ENCODE peak calls at places on chromosomes 6 and 20, in six cellular contexts. X is HFFc6, T is H9, H is fibroblast of the aortic adventitia, G is osteocyte, F is GM20000. Z is an unnamed sample.

GRCh38 chr6:149032599-149033405 is 284.7 kb upstream of the TAB2 start:
- DNase-seq in T (no peak), H (peak; percentile 97), G (no peak), X (peak; percentile 94), F (peak; percentile 75), Z (no peak)

GRCh38 chr6:133594551-133594950 is 294.4 kb upstream of the TCF21 start:
- DNase-seq in G (no peak), F (no peak), X (no peak), H (peak; percentile 24), T (no peak), Z (no peak)

GRCh38 chr6:154247119-154247814 is 109.3 kb downstream of the IPCEF1 start:
- DNase-seq in G (no peak), T (no peak), F (no peak), X (no peak), H (no peak), Z (no peak)

GRCh38 chr6:14066782-14067406 is 50.7 kb upstream of the CD83 start:
- DNase-seq in X (peak; percentile 75), H (peak; percentile 86), G (no peak), F (peak; percentile 64), T (no peak), Z (peak; percentile 7)

GRCh38 chr6:158080849-158081656 is 87.0 kb downstream of the SERAC1 start:
- DNase-seq in F (no peak), X (no peak), T (no peak), G (no peak), H (no peak), Z (no peak)

GRCh38 chr20:38231786-38232130 is 28.8 kb downstream of the KIAA1755 start:
- DNase-seq in X (no peak), H (peak; percentile 75), T (no peak), G (no peak), F (no peak), Z (no peak)

GRCh38 chr6:141033101-141033500 is 1099.6 kb upstream of the GJE1 start:
- DNase-seq in H (no peak), T (no peak), G (no peak), F (no peak), X (no peak), Z (no peak)

GRCh38 chr6:148251286-148251685 is 91.4 kb upstream of the SASH1 start:
- DNase-seq in T (no peak), X (peak; percentile 65), G (no peak), F (peak; percentile 10), H (peak; percentile 87), Z (no peak)

GRCh38 chr6:63307581-63308246 is 12.1 kb downstream of the LGSN start:
- DNase-seq in X (peak; percentile 67), G (no peak), T (no peak), H (peak; percentile 74), F (peak; percentile 47), Z (peak; percentile 8)

GRCh38 chr6:7062445-7063162 is 45.2 kb upstream of the RREB1 start:
- DNase-seq in T (no peak), F (no peak), H (no peak), X (no peak), G (no peak), Z (no peak)

GRCh38 chr6:110980648-110981047 is 1.2 kb upstream of the RPF2 start:
- DNase-seq in T (no peak), F (no peak), X (no peak), G (no peak), H (no peak), Z (no peak)

GRCh38 chr20:38723069-38723981 is 961 bp upstream of the SLC32A1 start:
- DNase-seq in T (peak; percentile 46), H (no peak), F (peak; percentile 39), X (no peak), G (no peak), Z (peak; percentile 25)

GRCh38 chr6:7242835-7243187 is 70.2 kb downstream of the SSR1 start:
- DNase-seq in G (no peak), X (no peak), F (no peak), T (no peak), H (no peak), Z (no peak)

GRCh38 chr6:34333858-34334257 is 58.6 kb downstream of the NUDT3 start:
- DNase-seq in T (no peak), F (no peak), G (no peak), X (no peak), H (no peak), Z (no peak)

GRCh38 chr20:6635034-6635736 is 132.3 kb upstream of the BMP2 start:
- DNase-seq in H (peak; percentile 28), X (no peak), F (no peak), G (no peak), T (no peak), Z (no peak)

GRCh38 chr20:63430891-63431290 is 41.6 kb downstream of the KCNQ2 start:
- DNase-seq in F (no peak), T (no peak), H (no peak), G (no peak), X (no peak), Z (no peak)

GRCh38 chr20:63431944-63432343 is 40.5 kb downstream of the KCNQ2 start:
- DNase-seq in F (no peak), G (no peak), X (no peak), H (no peak), T (no peak), Z (no peak)

GRCh38 chr20:63427724-63428330 is 44.6 kb downstream of the KCNQ2 start:
- DNase-seq in G (no peak), H (no peak), F (no peak), T (no peak), X (no peak), Z (no peak)

GRCh38 chr20:63428906-63429575 is 43.4 kb downstream of the KCNQ2 start:
- DNase-seq in F (no peak), H (no peak), X (no peak), T (no peak), G (no peak), Z (no peak)

GRCh38 chr20:63429992-63430391 is 42.5 kb downstream of the KCNQ2 start:
- DNase-seq in T (no peak), G (no peak), F (no peak), X (no peak), H (no peak), Z (no peak)
- TF ChIP-seq CTCF in T (no peak), G (no peak), F (no peak), X (no peak), H (no peak), Z (no peak)

GRCh38 chr6:142846459-142846831 is 98.5 kb downstream of the HIVEP2 start:
- DNase-seq in F (no peak), H (peak; percentile 63), X (peak; percentile 63), T (no peak), G (no peak), Z (no peak)

GRCh38 chr6:142845143-142845571 is 99.8 kb downstream of the HIVEP2 start:
- DNase-seq in F (peak; percentile 20), H (peak; percentile 12), T (no peak), X (peak; percentile 16), G (no peak), Z (no peak)

GRCh38 chr6:142846883-142847287 is 98.1 kb downstream of the HIVEP2 start:
- DNase-seq in G (no peak), H (peak; percentile 88), X (peak; percentile 95), F (no peak), T (no peak), Z (no peak)

GRCh38 chr6:142844065-142844755 is 100.8 kb downstream of the HIVEP2 start:
- DNase-seq in T (no peak), H (peak; percentile 63), F (no peak), X (peak; percentile 55), G (no peak), Z (no peak)

GRCh38 chr6:142845624-142846458 is 99.1 kb downstream of the HIVEP2 start:
- DNase-seq in F (no peak), H (peak; percentile 83), T (peak; percentile 71), G (peak; percentile 96), X (peak; percentile 81), Z (peak; percentile 71)
- TF ChIP-seq CTCF in F (no peak), H (no peak), T (no peak), G (peak; percentile 36), X (peak; percentile 49), Z (no peak)

GRCh38 chr6:12958052-12958706 is 241.6 kb downstream of the PHACTR1 start:
- DNase-seq in T (no peak), H (peak; percentile 27), X (peak; percentile 6), G (no peak), F (no peak), Z (no peak)

GRCh38 chr6:12956991-12957320 is 240.4 kb downstream of the PHACTR1 start:
- DNase-seq in T (no peak), F (no peak), X (no peak), H (no peak), G (no peak), Z (no peak)

GRCh38 chr6:12955996-12956395 is 239.4 kb downstream of the PHACTR1 start:
- DNase-seq in F (no peak), H (no peak), X (no peak), G (no peak), T (no peak), Z (no peak)

GRCh38 chr6:12961761-12962160 is 245.2 kb downstream of the PHACTR1 start:
- DNase-seq in G (no peak), T (no peak), F (no peak), X (no peak), H (no peak), Z (no peak)

DNA sequence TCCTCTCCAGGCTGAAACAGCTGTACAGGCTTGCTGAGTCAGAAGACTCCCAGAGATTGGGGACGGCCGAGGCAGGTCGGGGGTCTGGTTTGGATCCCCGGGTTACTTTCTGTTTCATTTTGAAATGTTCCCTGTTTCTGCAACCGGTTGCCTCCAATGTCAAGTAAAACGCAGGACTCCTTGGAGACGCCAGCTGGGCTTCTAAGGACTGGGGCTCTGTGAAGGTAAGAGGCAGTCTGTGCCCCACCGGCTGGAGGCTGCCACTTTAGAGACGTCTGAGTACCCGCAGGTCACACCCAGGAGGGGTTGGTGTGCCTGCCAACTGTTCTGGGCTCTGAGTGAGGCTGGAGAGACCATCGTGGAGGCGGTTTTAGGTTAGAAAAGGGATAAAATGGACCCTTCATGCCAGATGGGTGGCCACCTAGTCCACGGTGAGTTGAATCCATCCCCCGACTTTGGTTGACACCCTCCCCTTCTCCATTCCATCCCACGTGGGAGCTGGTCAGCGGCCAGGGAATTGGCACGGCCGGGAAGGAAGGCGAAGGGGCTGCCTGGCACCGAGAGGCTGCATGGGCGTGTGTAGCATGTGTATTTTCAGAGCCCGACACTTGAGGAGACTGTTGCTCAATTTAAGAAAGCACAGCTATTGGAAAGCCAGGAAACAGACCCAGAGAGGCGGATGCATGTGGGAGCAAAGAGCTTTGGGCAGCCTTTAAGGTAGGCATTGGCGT is 240.9 kb downstream of the PHACTR1 start:
- DNase-seq in T (peak; percentile 52), X (peak; percentile 55), H (peak; percentile 61), G (no peak), F (peak; percentile 17), Z (peak; percentile 51)
- TF ChIP-seq CTCF in T (no peak), X (peak; percentile 8), H (no peak), G (peak; percentile 21), F (no peak), Z (no peak)

DNA sequence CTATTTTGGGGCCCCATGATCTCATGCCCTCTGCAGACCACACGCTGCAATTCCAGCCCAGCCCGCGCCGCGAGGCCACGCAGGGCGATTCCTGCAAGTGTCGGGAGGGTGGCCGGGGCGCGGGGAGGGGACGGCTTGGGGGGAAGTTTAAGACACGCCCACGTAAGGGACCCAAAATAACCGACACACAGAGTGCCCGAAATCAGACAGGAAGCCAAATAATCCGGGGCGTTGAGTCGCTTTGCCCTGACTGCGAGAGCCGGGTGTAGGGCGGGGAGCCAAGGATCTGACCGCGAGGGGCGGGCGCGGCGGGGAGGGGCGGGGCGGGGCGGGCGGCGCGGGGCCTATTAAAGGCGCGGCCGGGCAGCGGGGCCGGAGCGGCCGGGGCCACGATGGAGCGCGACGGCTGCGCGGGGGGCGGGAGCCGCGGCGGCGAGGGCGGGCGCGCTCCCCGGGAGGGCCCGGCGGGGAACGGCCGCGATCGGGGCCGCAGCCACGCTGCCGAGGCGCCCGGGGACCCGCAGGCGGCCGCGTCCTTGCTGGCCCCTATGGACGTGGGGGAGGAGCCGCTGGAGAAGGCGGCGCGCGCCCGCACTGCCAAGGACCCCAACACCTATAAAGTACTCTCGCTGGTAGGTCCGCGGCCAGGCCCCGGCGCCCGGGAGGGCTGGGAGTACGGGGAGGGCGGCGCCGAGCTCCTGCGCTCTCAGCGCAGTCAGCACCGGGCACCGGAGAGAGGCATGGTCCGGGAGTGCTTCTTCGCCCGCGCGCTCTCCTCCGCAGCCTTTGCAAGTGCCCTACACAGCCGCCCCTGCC is at the start of gene ENPP1:
- DNase-seq in F (peak; percentile 54), X (peak; percentile 71), T (peak; percentile 76), G (peak; percentile 86), H (peak; percentile 48), Z (peak; percentile 66)
- TF ChIP-seq CTCF in F (no peak), X (peak; percentile 66), T (peak; percentile 52), G (peak; percentile 26), H (peak; percentile 29), Z (no peak)

Z was measured in endothelial cell.